ENCODE peak calls at places on chromosomes 12 and 14, in four cellular contexts. T is colonic mucosa, W is heart left ventricle, O is thoracic aorta. P is an unnamed sample. For H3K4me1, the result is how much of the 10 kb centered on the place peaks cover.

GRCh38 chr12:90166671-90167070 is 458.0 kb upstream of the ATP2B1 start:
- DNase-seq in W (no peak), O (no peak), T (no peak), P (no peak)

GRCh38 chr12:13205809-13206559 is 9.5 kb downstream of the EMP1 start:
- DNase-seq in T (no peak), O (no peak), W (no peak), P (no peak)

GRCh38 chr14:105883066-105884005 is 357.0 kb downstream of the TMEM121 start:
- DNase-seq in O (no peak), T (no peak), W (peak), P (no peak)

GRCh38 chr12:48105321-48105866 is 485 bp downstream of the SENP1 start:
- DNase-seq in W (no peak), O (no peak), T (no peak), P (no peak)

GRCh38 chr12:104057771-104058197 is 6.5 kb upstream of the HCFC2 start:
- DNase-seq in W (no peak), O (no peak), T (no peak), P (no peak)

GRCh38 chr12:116123511-116124258 is 153.8 kb downstream of the MED13L start:
- DNase-seq in O (no peak), T (no peak), W (peak), P (no peak)

GRCh38 chr14:101226265-101226602 is 322.7 kb upstream of the RTL1 start:
- DNase-seq in T (no peak), O (no peak), W (no peak), P (no peak)

GRCh38 chr14:102437997-102438922 is 71.3 kb downstream of the ANKRD9 start:
- DNase-seq in T (peak), W (peak), O (peak), P (peak)

GRCh38 chr14:61527325-61528100 is 167.8 kb upstream of the HIF1A start:
- DNase-seq in T (no peak), W (no peak), O (no peak), P (no peak)

GRCh38 chr14:105891631-105892452 is 365.5 kb downstream of the TMEM121 start:
- DNase-seq in W (peak), T (no peak), O (no peak), P (no peak)

GRCh38 chr14:64801800-64802199 is 77.9 kb downstream of the SPTB start:
- DNase-seq in T (no peak), O (no peak), W (no peak), P (no peak)

GRCh38 chr12:3311027-3311402 is 180.0 kb upstream of the PRMT8 start:
- DNase-seq in O (no peak), W (no peak), T (peak), P (no peak)

GRCh38 chr12:4134833-4135597 is 138.5 kb upstream of the CCND2 start:
- DNase-seq in O (no peak), W (no peak), T (no peak), P (no peak)

GRCh38 chr12:11836282-11836963 is 186.9 kb downstream of the ETV6 start:
- DNase-seq in W (peak), O (no peak), T (no peak), P (no peak)

GRCh38 chr14:91351508-91351853 is 66.1 kb downstream of the CCDC88C start:
- DNase-seq in W (no peak), O (no peak), T (no peak), P (no peak)

GRCh38 chr12:11321980-11322379 is 11.7 kb upstream of the PRB4 start:
- DNase-seq in W (no peak), O (no peak), T (no peak), P (no peak)

GRCh38 chr12:123761841-123762714 is at the start of gene DNAH10:
- DNase-seq in W (no peak), T (peak), O (no peak), P (no peak)

GRCh38 chr12:116698131-116698495 is 39.8 kb downstream of the SPRING1 start:
- DNase-seq in W (no peak), O (no peak), T (no peak), P (no peak)

GRCh38 chr14:78595797-78596196 is 425.6 kb downstream of the NRXN3 start:
- DNase-seq in W (no peak), O (no peak), T (peak), P (no peak)

GRCh38 chr14:92692822-92693226 is 55.6 kb downstream of the LGMN start:
- DNase-seq in O (no peak), W (peak), T (peak), P (no peak)

GRCh38 chr14:104339829-104340228 is 201.4 kb downstream of the KIF26A start:
- DNase-seq in O (no peak), W (no peak), T (no peak), P (no peak)

GRCh38 chr12:49325606-49326005 is 2.6 kb downstream of the TROAP start:
- DNase-seq in O (no peak), W (no peak), T (no peak), P (no peak)

GRCh38 chr12:68491204-68491960 is 119.3 kb upstream of the RAP1B start:
- DNase-seq in T (no peak), O (no peak), W (no peak), P (no peak)

GRCh38 chr14:65413739-65414045 is 1.2 kb downstream of the FUT8 start:
- DNase-seq in O (no peak), W (no peak), T (peak), P (no peak)

GRCh38 chr14:95763875-95764274 is 50.0 kb upstream of the TCL1A start:
- DNase-seq in O (no peak), W (no peak), T (no peak), P (no peak)

GRCh38 chr14:87332001-87332400 is 661.0 kb downstream of the GALC start:
- DNase-seq in T (no peak), W (no peak), O (no peak), P (no peak)

GRCh38 chr12:103858953-103859601 is 18.0 kb upstream of the NT5DC3 start:
- DNase-seq in O (peak), T (peak), W (peak), P (peak)

GRCh38 chr12:124774462-124775167 is 89.0 kb downstream of the SCARB1 start:
- DNase-seq in T (no peak), W (no peak), O (peak), P (no peak)

GRCh38 chr12:94973202-94973601 is 30.3 kb downstream of the NDUFA12 start:
- DNase-seq in W (no peak), O (no peak), T (no peak), P (no peak)

GRCh38 chr12:124422570-124423523 is 128.0 kb downstream of the RFLNA start:
- DNase-seq in W (peak), T (peak), O (peak), P (no peak)

GRCh38 chr12:30970559-30971202 is 44.1 kb downstream of the TSPAN11 start:
- DNase-seq in O (no peak), W (peak), T (no peak), P (no peak)

GRCh38 chr12:51777973-51778372 is 70.5 kb downstream of the FIGNL2 start:
- DNase-seq in T (no peak), W (no peak), O (no peak), P (no peak)

GRCh38 chr14:24986206-24986893 is 63.6 kb downstream of the STXBP6 start:
- DNase-seq in W (peak), T (no peak), O (no peak), P (no peak)

GRCh38 chr12:29396774-29397173 is 15.8 kb upstream of the ERGIC2 start:
- DNase-seq in O (no peak), T (no peak), W (no peak), P (no peak)

GRCh38 chr12:6768385-6769002 is 2.3 kb downstream of the PTMS start:
- DNase-seq in T (peak), W (no peak), O (no peak), P (no peak)
- H3K4me1 ChIP-seq in T (under half), W (under half), O (half or more), P (under half)

GRCh38 chr12:53624956-53625355 is 1.2 kb downstream of the ATF7 start:
- DNase-seq in W (no peak), T (peak), O (no peak), P (no peak)
- H3K4me1 ChIP-seq in W (under half), T (under half), O (under half), P (under half)

DNA sequence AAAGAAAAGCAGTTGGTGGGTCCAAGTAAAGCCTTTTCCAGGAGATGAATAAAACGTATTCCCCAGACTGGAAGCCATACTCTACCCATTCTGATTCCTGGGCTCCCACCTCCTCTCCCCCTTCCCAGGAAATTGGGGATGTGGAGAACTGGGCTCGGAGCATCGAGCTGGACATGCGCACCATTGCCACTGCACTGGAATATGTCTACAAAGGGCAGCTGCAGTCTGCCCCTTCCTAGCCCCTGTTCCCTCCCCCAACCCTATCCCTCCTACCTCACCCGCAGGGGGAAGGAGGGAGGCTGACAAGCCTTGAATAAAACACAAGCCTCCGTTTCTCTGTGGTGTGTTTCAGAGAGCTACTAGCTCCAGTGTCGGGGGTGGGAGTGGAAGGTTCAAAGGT is 822 bp upstream of the RDH5 start:
- DNase-seq in T (no peak), O (no peak), W (no peak), P (no peak)
- H3K4me1 ChIP-seq in T (half or more), O (half or more), W (half or more), P (under half)

GRCh38 chr12:120222288-120222832 is 21.4 kb upstream of the RPLP0 start:
- DNase-seq in O (no peak), T (no peak), W (no peak), P (no peak)

GRCh38 chr12:120221576-120221900 is 20.6 kb upstream of the RPLP0 start:
- DNase-seq in W (no peak), T (no peak), O (no peak), P (no peak)

GRCh38 chr12:120224304-120225199 is 23.6 kb upstream of the RPLP0 start:
- DNase-seq in T (peak), O (no peak), W (peak), P (no peak)

GRCh38 chr12:120225200-120225558 is 24.3 kb upstream of the RPLP0 start:
- DNase-seq in W (no peak), O (no peak), T (no peak), P (no peak)

GRCh38 chr12:120223458-120224303 is 22.8 kb upstream of the RPLP0 start:
- DNase-seq in O (no peak), W (no peak), T (no peak), P (no peak)
- H3K4me1 ChIP-seq in O (under half), W (under half), T (under half), P (half or more)